ENCODE peak calls at places on chromosomes 2 and 18, in six cellular contexts. T is ACHN, M is heart left ventricle, D is Calu3, B is Kasumi-1, H is MV-4-11. V is an unnamed sample.

GRCh38 chr18:45871655-45872054 is 46.2 kb downstream of the SIGLEC15 start:
- DNase-seq in T (no peak), M (no peak), H (no peak), D (no peak), B (no peak), V (no peak)

GRCh38 chr2:180892081-180892480 is 88.3 kb upstream of the UBE2E3 start:
- DNase-seq in M (no peak), D (no peak), B (no peak), H (no peak), T (no peak), V (no peak)

GRCh38 chr18:616380-616995 is 19.7 kb downstream of the CLUL1 start:
- DNase-seq in H (peak), T (peak), M (no peak), B (peak), D (peak), V (no peak)

GRCh38 chr18:79555885-79556284 is 123.7 kb upstream of the CTDP1 start:
- DNase-seq in T (no peak), M (no peak), D (no peak), B (no peak), H (no peak), V (no peak)

GRCh38 chr2:42314892-42315468 is 46.0 kb downstream of the COX7A2L start:
- DNase-seq in T (peak), H (peak), D (no peak), B (peak), M (no peak), V (no peak)

GRCh38 chr2:85769236-85769986 is 15.6 kb downstream of the ATOH8 start:
- DNase-seq in H (no peak), D (peak), T (peak), M (no peak), B (peak), V (peak)

GRCh38 chr2:14408695-14409094 is 223.8 kb upstream of the LRATD1 start:
- DNase-seq in M (no peak), B (no peak), H (no peak), T (no peak), D (no peak), V (no peak)

GRCh38 chr2:102037681-102038080 is 45.9 kb downstream of the IL1R2 start:
- DNase-seq in M (no peak), B (no peak), D (no peak), T (no peak), H (no peak), V (no peak)

GRCh38 chr2:173239644-173240043 is 115.0 kb upstream of the CDCA7 start:
- DNase-seq in T (no peak), D (no peak), B (no peak), H (no peak), M (no peak), V (no peak)

GRCh38 chr2:130391872-130392670 is 36.2 kb downstream of the PTPN18 start:
- DNase-seq in B (peak), T (no peak), H (no peak), M (no peak), D (no peak), V (peak)

GRCh38 chr2:144430722-144431163 is 89.2 kb downstream of the ZEB2 start:
- DNase-seq in T (no peak), M (peak), H (no peak), B (no peak), D (no peak), V (no peak)

GRCh38 chr2:227610123-227610522 is 4.5 kb downstream of the SCYGR3 start:
- DNase-seq in H (no peak), T (no peak), B (no peak), D (no peak), M (no peak), V (no peak)

GRCh38 chr2:42922790-42923631 is 130.6 kb upstream of the HAAO start:
- DNase-seq in H (no peak), B (no peak), D (no peak), M (no peak), T (peak), V (no peak)

GRCh38 chr18:21943456-21943855 is 202.9 kb downstream of the MIB1 start:
- DNase-seq in H (peak), B (peak), M (no peak), D (no peak), T (no peak), V (no peak)

V was measured in right lobe of liver.